ENCODE peak calls at places on chromosomes 11 and 22, in four cellular contexts. G is K562, N is HepG2, Y is HCT116. C is an unnamed sample.

GRCh38 chr11:134515081-134515960 is 103.3 kb upstream of the B3GAT1 start:
- DNase-seq in G (no peak), Y (no peak), N (no peak), C (no peak)

GRCh38 chr11:127073621-127074020 is 73.1 kb upstream of the KIRREL3 start:
- DNase-seq in G (no peak), N (no peak), Y (no peak), C (no peak)

GRCh38 chr22:46896568-46897245 is 134.3 kb downstream of the TBC1D22A start:
- DNase-seq in G (no peak), Y (no peak), N (no peak), C (no peak)

GRCh38 chr11:104526006-104526405 is 362.1 kb upstream of the PDGFD start:
- DNase-seq in N (no peak), Y (no peak), G (no peak), C (no peak)

GRCh38 chr11:36000616-36001190 is 56.8 kb downstream of the LDLRAD3 start:
- DNase-seq in N (no peak), G (no peak), Y (no peak), C (no peak)

GRCh38 chr11:10149553-10149952 is 144.5 kb downstream of the SBF2 start:
- DNase-seq in G (no peak), Y (no peak), N (no peak), C (no peak)

GRCh38 chr11:13013054-13013488 is 4.0 kb downstream of the RASSF10 start:
- DNase-seq in G (no peak), Y (no peak), N (no peak), C (no peak)

GRCh38 chr11:129645943-129646342 is 169.7 kb upstream of the TMEM45B start:
- DNase-seq in G (no peak), Y (no peak), N (no peak), C (no peak)

GRCh38 chr11:28835317-28835716 is 727.1 kb downstream of the METTL15 start:
- DNase-seq in G (no peak), N (no peak), Y (no peak), C (no peak)

GRCh38 chr11:93169950-93170561 is 27.7 kb downstream of the SLC36A4 start:
- DNase-seq in G (no peak), Y (peak), N (peak), C (no peak)

GRCh38 chr22:30882181-30882771 is 86.3 kb downstream of the MORC2 start:
- DNase-seq in N (no peak), G (no peak), Y (no peak), C (no peak)

GRCh38 chr11:35034401-35034800 is 104.6 kb upstream of the CD44 start:
- DNase-seq in G (no peak), N (no peak), Y (no peak), C (no peak)

GRCh38 chr11:74035264-74035663 is 26.4 kb upstream of the UCP3 start:
- DNase-seq in Y (no peak), N (no peak), G (no peak), C (no peak)

GRCh38 chr11:128603752-128604472 is 16.6 kb upstream of the ETS1 start:
- DNase-seq in G (no peak), Y (no peak), N (no peak), C (no peak)

GRCh38 chr11:124751391-124751740 is 689 bp downstream of the VSIG2 start:
- DNase-seq in G (no peak), N (no peak), Y (no peak), C (peak)

GRCh38 chr11:131659931-131660330 is 289.5 kb downstream of the NTM start:
- DNase-seq in N (no peak), G (no peak), Y (no peak), C (no peak)

GRCh38 chr22:45454260-45454659 is 40.8 kb downstream of the RIBC2 start:
- DNase-seq in Y (no peak), G (no peak), N (no peak), C (no peak)

GRCh38 chr11:69817265-69818236 is 1.7 kb downstream of the FGF3 start:
- DNase-seq in N (no peak), G (peak), Y (no peak), C (no peak)

GRCh38 chr22:22789233-22789921 is 98.2 kb upstream of the IGLL5 start:
- DNase-seq in Y (no peak), G (no peak), N (no peak), C (no peak)

GRCh38 chr22:22787151-22787550 is 100.5 kb upstream of the IGLL5 start:
- DNase-seq in N (no peak), Y (no peak), G (no peak), C (peak)

GRCh38 chr22:22788460-22789037 is 99.1 kb upstream of the IGLL5 start:
- DNase-seq in N (no peak), Y (no peak), G (no peak), C (no peak)

GRCh38 chr22:22786301-22787115 is 101.1 kb upstream of the IGLL5 start:
- DNase-seq in Y (no peak), G (no peak), N (peak), C (peak)

GRCh38 chr22:22787805-22788459 is 99.7 kb upstream of the IGLL5 start:
- DNase-seq in Y (peak), G (peak), N (peak), C (peak)
- TF ChIP-seq FOSL1 in Y (no peak), G (no peak), N (no peak), C (no peak)

DNA sequence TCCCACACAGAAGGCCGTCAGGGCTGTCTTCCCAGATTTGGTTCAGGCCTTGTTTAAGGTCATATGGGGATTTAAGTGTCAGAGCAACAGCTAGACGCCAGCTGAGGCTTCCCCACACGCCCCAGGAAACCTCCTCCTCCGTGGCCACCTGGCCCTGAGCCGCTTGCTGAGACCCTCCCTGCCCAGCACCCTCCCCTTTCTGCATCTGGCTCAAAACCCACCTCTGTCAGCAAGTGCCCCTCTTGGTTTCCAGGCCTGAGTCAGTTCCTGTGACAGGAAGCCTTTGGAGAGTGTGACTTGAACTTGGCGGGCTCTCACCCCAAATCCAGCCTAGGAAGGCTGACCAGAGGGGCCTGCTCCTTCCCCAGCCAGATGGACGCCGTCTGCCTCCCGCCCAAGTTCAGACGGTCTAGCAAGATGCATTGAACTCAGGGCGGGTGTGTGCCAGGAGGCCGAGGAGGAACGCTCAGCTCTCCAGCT is 563 bp downstream of the FXYD2 start:
- DNase-seq in Y (no peak), N (no peak), G (no peak), C (no peak)
- TF ChIP-seq FOSL1 in Y (no peak), N (no peak), G (no peak), C (no peak)

GRCh38 chr11:47564933-47565339 is 463 bp upstream of the PTPMT1 start:
- DNase-seq in Y (no peak), N (no peak), G (no peak), C (no peak)

GRCh38 chr11:47569646-47570045 is 4.2 kb downstream of the PTPMT1 start:
- DNase-seq in Y (no peak), N (no peak), G (no peak), C (no peak)

GRCh38 chr11:47560431-47560830 is 5.0 kb upstream of the PTPMT1 start:
- DNase-seq in Y (no peak), N (no peak), G (no peak), C (no peak)

GRCh38 chr11:47566166-47566546 is 757 bp downstream of the PTPMT1 start:
- DNase-seq in N (no peak), Y (no peak), G (no peak), C (no peak)

DNA sequence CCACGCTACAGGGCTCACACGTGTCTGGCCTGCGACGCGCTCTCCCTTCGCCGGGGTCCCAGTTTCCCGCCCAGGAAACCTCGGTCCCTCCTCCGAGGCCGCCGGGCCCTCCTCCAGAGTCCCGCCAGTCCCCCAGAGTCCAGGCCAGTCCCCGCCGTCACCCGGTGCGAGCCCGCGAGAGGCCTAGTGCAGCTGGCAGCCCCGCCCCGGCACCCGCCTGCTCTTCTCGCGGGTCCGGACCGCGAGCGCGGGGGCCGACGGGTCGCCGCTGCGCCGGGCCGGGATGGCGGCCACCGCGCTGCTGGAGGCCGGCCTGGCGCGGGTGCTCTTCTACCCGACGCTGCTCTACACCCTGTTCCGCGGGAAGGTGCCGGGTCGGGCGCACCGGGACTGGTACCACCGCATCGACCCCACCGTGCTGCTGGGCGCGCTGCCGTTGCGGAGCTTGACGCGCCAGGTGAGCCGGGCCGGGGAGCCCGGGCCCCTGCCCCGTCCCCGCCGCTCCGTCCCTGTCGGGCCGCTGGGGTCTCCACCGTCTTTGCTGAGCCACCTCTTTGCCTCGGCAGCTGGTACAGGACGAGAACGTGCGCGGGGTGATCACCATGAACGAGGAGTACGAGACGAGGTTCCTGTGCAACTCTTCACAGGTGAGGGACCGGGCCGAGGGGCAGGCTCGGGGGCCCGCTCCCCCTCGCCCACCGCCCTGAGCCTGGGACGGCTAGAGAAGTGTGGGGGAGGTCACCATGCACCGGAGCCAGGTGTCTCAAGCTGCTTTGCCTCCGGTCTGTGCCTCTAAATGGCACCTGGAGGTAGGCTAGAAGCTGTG is at the start of gene PTPMT1:
- DNase-seq in G (peak), Y (peak), N (peak), C (no peak)
- TF ChIP-seq FOSL1 in G (no peak), Y (no peak), N (no peak), C (no peak)

DNA sequence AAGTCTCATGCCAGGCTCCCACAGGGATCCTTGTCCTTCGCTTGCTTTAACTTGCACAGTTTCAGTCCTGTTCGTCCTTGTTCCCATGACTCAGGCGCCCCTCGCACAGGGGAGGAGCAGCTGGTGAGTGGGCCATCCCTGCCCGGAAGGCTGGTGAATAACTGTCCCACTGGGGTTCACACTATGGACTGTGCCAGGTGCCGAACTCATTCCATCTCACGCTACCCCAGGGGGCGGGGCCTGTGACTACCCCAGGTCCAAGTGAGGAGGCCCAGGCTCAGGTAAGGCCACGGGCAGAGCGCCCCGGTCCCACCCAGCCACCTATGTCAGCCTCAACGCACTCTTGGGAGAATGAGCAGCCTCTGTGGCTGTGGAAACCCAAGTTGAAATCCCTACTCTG is 7.2 kb upstream of the CARD10 start:
- DNase-seq in Y (no peak), N (no peak), G (no peak), C (no peak)
- TF ChIP-seq FOSL1 in Y (no peak), N (no peak), G (no peak), C (no peak)

DNA sequence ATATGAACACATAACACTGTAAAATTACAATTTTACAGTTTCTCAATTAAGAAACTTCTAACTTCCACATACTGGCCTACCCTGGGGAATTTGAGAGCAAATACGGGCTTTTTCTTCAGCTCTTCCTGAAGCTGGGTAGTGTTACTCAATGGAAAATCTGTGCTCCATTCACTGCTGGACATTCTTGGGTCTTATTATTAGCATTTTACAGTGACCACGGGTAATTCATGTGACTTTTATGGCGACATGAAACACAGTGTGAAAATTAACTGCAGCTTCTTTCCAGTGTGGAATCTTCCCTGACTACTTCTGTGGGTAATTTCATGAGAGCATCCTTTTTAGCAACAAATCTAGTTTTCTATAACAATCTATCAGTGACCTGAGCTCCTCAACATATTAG is 423.7 kb upstream of the ANO5 start:
- DNase-seq in Y (no peak), G (no peak), N (no peak), C (no peak)
- TF ChIP-seq FOSL1 in Y (no peak), G (no peak), N (no peak), C (no peak)

DNA sequence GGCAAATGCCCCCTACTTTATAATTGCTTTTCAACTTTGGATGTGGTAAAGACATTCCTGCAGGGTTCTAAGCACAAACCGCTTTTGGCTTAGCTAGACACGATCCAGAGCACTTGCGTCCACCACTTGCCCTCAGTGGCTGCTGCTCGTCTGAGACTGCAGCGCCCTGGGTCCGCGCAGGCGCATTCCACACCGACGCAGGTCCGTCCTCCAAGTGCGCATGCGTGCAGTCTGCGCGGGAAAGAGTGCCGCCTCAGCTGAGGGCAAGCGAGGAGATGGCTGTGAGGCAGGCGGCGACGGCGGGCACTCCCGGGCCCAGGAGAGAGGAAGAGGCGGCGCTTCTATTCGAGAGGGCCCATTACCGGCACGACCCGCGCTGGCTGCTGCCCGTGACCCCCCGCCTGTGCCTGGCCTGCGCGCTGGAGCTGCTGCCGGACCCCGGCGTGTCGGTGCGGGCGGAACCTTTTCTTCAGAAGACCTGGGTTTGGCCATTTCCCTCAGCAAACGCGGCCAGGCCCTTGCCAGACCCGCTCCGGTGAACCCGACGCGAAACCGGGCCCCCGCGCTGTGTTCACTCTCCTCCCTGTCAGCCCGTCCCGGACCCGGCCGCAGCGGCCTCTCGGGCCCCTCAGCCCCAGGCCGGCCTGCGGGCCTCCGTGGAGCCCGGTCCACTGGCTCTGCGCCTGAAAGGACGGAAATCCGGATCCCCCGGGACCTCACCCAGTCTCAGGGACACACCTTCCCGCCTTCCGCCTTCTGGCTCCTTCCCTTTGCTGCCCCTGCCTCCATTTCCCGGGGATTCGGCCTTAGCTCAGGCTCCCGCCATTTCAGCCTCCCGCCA is at the start of gene MEI1:
- DNase-seq in G (no peak), Y (no peak), N (no peak), C (peak)
- TF ChIP-seq FOSL1 in G (no peak), Y (no peak), N (no peak), C (no peak)

DNA sequence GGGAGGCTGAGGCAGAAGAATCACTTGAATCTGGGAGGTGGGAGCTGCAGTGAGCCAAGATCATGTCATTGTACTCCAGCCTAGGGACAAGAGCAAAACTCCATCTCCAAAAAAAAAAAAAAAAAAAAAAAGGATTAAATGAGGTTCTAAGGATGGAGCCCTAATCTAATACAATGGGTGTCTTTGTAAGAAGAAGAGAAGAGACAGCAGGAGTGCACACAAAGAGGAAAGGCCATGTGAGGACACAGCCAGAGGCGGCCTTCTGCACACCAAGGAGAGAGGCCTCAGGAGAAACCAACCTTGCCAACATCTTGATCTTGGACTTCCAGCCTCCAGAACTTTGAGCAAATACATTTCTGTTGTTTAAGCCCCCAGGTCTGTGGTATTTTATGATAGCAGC is 66.6 kb upstream of the CECR2 start:
- DNase-seq in G (no peak), N (no peak), Y (no peak), C (no peak)
- TF ChIP-seq FOSL1 in G (no peak), N (no peak), Y (no peak), C (no peak)

GRCh38 chr22:28799125-28799833 is 1.1 kb downstream of the XBP1 start:
- DNase-seq in G (peak), N (peak), Y (peak), C (no peak)

GRCh38 chr22:28800308-28801041 is at the start of gene XBP1:
- DNase-seq in N (peak), Y (peak), G (peak), C (peak)

GRCh38 chr22:28801845-28802594 is 1.7 kb upstream of the XBP1 start:
- DNase-seq in G (peak), Y (no peak), N (peak), C (no peak)

GRCh38 chr22:28798810-28799124 is 1.6 kb downstream of the XBP1 start:
- DNase-seq in Y (no peak), G (no peak), N (no peak), C (no peak)

DNA sequence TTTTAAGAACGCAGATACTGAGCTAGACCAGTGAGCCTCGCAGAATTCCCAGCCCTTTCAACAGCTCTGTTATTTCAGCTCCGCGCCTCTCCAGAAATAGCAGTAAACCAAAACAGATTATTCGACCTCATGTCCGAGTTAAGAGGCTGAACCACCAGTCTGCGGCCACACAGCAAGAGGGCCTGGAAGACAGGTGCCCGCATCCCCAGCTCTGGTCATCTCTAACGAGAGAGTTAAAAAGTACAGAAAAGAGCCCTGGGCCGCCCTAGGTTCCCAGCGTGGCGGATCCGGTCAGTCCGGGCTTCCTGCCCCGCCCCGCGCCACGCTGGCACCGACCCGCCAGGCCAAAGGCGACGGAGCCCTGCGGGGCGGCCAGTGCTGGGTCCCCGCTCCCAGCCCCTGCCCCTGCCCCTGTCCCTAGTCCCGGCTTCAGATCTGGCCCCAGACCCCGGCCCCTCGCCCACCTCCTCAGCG is 498 bp downstream of the XBP1 start:
- DNase-seq in N (no peak), Y (no peak), G (peak), C (no peak)
- TF ChIP-seq FOSL1 in N (peak), Y (no peak), G (no peak), C (no peak)

C was measured in H1.